ENCODE peak calls at places on chromosome 10, in seven cellular contexts. One of them, this sample, is unnamed.

GRCh38 chr10:47113907-47114500 is 186.0 kb upstream of the GDF10 start:
- DNase-seq in BE2C: no peak
- DNase-seq in endodermal cell: peak; percentile 24
- DNase-seq in fibroblast of mammary gland: no peak
- DNase-seq in neural crest cell: no peak
- DNase-seq in NCI-H82: no peak
- DNase-seq in endothelial cell: no peak
- DNase-seq in this sample: no peak

GRCh38 chr10:497898-498451 is 191.5 kb downstream of the DIP2C start:
- DNase-seq in BE2C: no peak
- DNase-seq in NCI-H82: no peak
- DNase-seq in endothelial cell: no peak
- DNase-seq in fibroblast of mammary gland: no peak
- DNase-seq in endodermal cell: no peak
- DNase-seq in neural crest cell: no peak
- DNase-seq in this sample: no peak

GRCh38 chr10:121266370-121266769 is 331.9 kb downstream of the FGFR2 start:
- DNase-seq in fibroblast of mammary gland: no peak
- DNase-seq in neural crest cell: no peak
- DNase-seq in NCI-H82: no peak
- DNase-seq in endothelial cell: no peak
- DNase-seq in BE2C: no peak
- DNase-seq in endodermal cell: no peak
- DNase-seq in this sample: no peak

GRCh38 chr10:124741922-124742417 is 2.2 kb downstream of the FAM53B start:
- DNase-seq in BE2C: peak; percentile 37
- DNase-seq in endothelial cell: no peak
- DNase-seq in endodermal cell: peak; percentile 62
- DNase-seq in NCI-H82: peak; percentile 34
- DNase-seq in fibroblast of mammary gland: no peak
- DNase-seq in neural crest cell: no peak
- DNase-seq in this sample: no peak

GRCh38 chr10:78353636-78354035 is 320.0 kb downstream of the RPS24 start:
- DNase-seq in endodermal cell: no peak
- DNase-seq in neural crest cell: no peak
- DNase-seq in NCI-H82: no peak
- DNase-seq in fibroblast of mammary gland: no peak
- DNase-seq in BE2C: no peak
- DNase-seq in endothelial cell: no peak
- DNase-seq in this sample: no peak

GRCh38 chr10:58412502-58412961 is 27.3 kb downstream of the TFAM start:
- DNase-seq in endothelial cell: no peak
- DNase-seq in NCI-H82: peak; percentile 55
- DNase-seq in neural crest cell: no peak
- DNase-seq in endodermal cell: peak; percentile 86
- DNase-seq in fibroblast of mammary gland: peak; percentile 91
- DNase-seq in BE2C: no peak
- DNase-seq in this sample: no peak

GRCh38 chr10:11869211-11869610 is 46.1 kb downstream of the PROSER2 start:
- DNase-seq in neural crest cell: no peak
- DNase-seq in endodermal cell: no peak
- DNase-seq in NCI-H82: no peak
- DNase-seq in endothelial cell: no peak
- DNase-seq in BE2C: no peak
- DNase-seq in fibroblast of mammary gland: no peak
- DNase-seq in this sample: no peak

GRCh38 chr10:48455392-48456151 is 149.1 kb downstream of the MAPK8 start:
- DNase-seq in BE2C: no peak
- DNase-seq in neural crest cell: no peak
- DNase-seq in fibroblast of mammary gland: no peak
- DNase-seq in NCI-H82: no peak
- DNase-seq in endothelial cell: no peak
- DNase-seq in endodermal cell: peak; percentile 41
- DNase-seq in this sample: no peak

GRCh38 chr10:24119919-24120318 is 89.0 kb upstream of the KIAA1217 start:
- DNase-seq in NCI-H82: peak; percentile 82
- DNase-seq in BE2C: no peak
- DNase-seq in endothelial cell: no peak
- DNase-seq in neural crest cell: no peak
- DNase-seq in endodermal cell: no peak
- DNase-seq in fibroblast of mammary gland: no peak
- DNase-seq in this sample: no peak

GRCh38 chr10:119541459-119542356 is 811 bp downstream of the RGS10 start:
- DNase-seq in endodermal cell: peak; percentile 66
- DNase-seq in NCI-H82: peak; percentile 19
- DNase-seq in fibroblast of mammary gland: peak; percentile 12
- DNase-seq in neural crest cell: no peak
- DNase-seq in BE2C: no peak
- DNase-seq in endothelial cell: no peak
- DNase-seq in this sample: no peak

GRCh38 chr10:104680467-104681401 is 39.6 kb downstream of the SORCS3 start:
- DNase-seq in fibroblast of mammary gland: peak; percentile 2
- DNase-seq in neural crest cell: peak; percentile 59
- DNase-seq in endothelial cell: peak; percentile 18
- DNase-seq in BE2C: no peak
- DNase-seq in NCI-H82: peak; percentile 50
- DNase-seq in endodermal cell: peak; percentile 87
- DNase-seq in this sample: no peak

GRCh38 chr10:58782876-58783859 is 270.5 kb downstream of the BICC1 start:
- DNase-seq in neural crest cell: no peak
- DNase-seq in NCI-H82: peak; percentile 7
- DNase-seq in fibroblast of mammary gland: peak; percentile 79
- DNase-seq in endothelial cell: no peak
- DNase-seq in BE2C: no peak
- DNase-seq in endodermal cell: no peak
- DNase-seq in this sample: no peak

GRCh38 chr10:113187066-113187777 is 237.2 kb downstream of the TCF7L2 start:
- DNase-seq in NCI-H82: peak; percentile 22
- DNase-seq in endodermal cell: no peak
- DNase-seq in fibroblast of mammary gland: no peak
- DNase-seq in neural crest cell: no peak
- DNase-seq in endothelial cell: no peak
- DNase-seq in BE2C: peak; percentile 97
- DNase-seq in this sample: no peak

GRCh38 chr10:17435187-17435586 is 19.2 kb downstream of the ST8SIA6 start:
- DNase-seq in endodermal cell: no peak
- DNase-seq in neural crest cell: no peak
- DNase-seq in endothelial cell: no peak
- DNase-seq in BE2C: no peak
- DNase-seq in fibroblast of mammary gland: no peak
- DNase-seq in NCI-H82: peak; percentile 53
- DNase-seq in this sample: no peak

GRCh38 chr10:114604357-114605129 is 53.5 kb downstream of the ABLIM1 start:
- DNase-seq in endodermal cell: no peak
- DNase-seq in NCI-H82: no peak
- DNase-seq in neural crest cell: no peak
- DNase-seq in fibroblast of mammary gland: no peak
- DNase-seq in endothelial cell: no peak
- DNase-seq in BE2C: no peak
- DNase-seq in this sample: no peak

GRCh38 chr10:114508376-114508775 is 104.1 kb upstream of the AFAP1L2 start:
- DNase-seq in NCI-H82: no peak
- DNase-seq in BE2C: no peak
- DNase-seq in endodermal cell: no peak
- DNase-seq in fibroblast of mammary gland: no peak
- DNase-seq in neural crest cell: no peak
- DNase-seq in endothelial cell: no peak
- DNase-seq in this sample: no peak

GRCh38 chr10:88272186-88272585 is 310.9 kb downstream of the RNLS start:
- DNase-seq in endothelial cell: no peak
- DNase-seq in NCI-H82: no peak
- DNase-seq in endodermal cell: no peak
- DNase-seq in fibroblast of mammary gland: peak; percentile 41
- DNase-seq in BE2C: no peak
- DNase-seq in neural crest cell: no peak
- DNase-seq in this sample: no peak

GRCh38 chr10:113907166-113907565 is 52.7 kb downstream of the NHLRC2 start:
- DNase-seq in fibroblast of mammary gland: peak; percentile 60
- DNase-seq in endodermal cell: no peak
- DNase-seq in NCI-H82: no peak
- DNase-seq in BE2C: no peak
- DNase-seq in neural crest cell: no peak
- DNase-seq in endothelial cell: no peak
- DNase-seq in this sample: no peak

GRCh38 chr10:66329116-66329515 is 596.7 kb upstream of the LRRTM3 start:
- DNase-seq in endodermal cell: no peak
- DNase-seq in endothelial cell: no peak
- DNase-seq in fibroblast of mammary gland: no peak
- DNase-seq in BE2C: no peak
- DNase-seq in neural crest cell: no peak
- DNase-seq in NCI-H82: no peak
- DNase-seq in this sample: no peak

GRCh38 chr10:133257489-133258065 is 19.1 kb downstream of the ADAM8 start:
- DNase-seq in BE2C: peak; percentile 56
- DNase-seq in NCI-H82: peak; percentile 51
- DNase-seq in fibroblast of mammary gland: peak; percentile 36
- DNase-seq in neural crest cell: no peak
- DNase-seq in endodermal cell: peak; percentile 84
- DNase-seq in endothelial cell: peak; percentile 57
- DNase-seq in this sample: peak; percentile 77

GRCh38 chr10:2508971-2509605 is 558.3 kb upstream of the PFKP start:
- DNase-seq in endodermal cell: no peak
- DNase-seq in endothelial cell: no peak
- DNase-seq in BE2C: no peak
- DNase-seq in fibroblast of mammary gland: peak; percentile 37
- DNase-seq in neural crest cell: no peak
- DNase-seq in NCI-H82: no peak
- DNase-seq in this sample: no peak

GRCh38 chr10:22824984-22825383 is 102.9 kb upstream of the ARMC3 start:
- DNase-seq in fibroblast of mammary gland: peak; percentile 70
- DNase-seq in BE2C: no peak
- DNase-seq in NCI-H82: no peak
- DNase-seq in endothelial cell: no peak
- DNase-seq in endodermal cell: no peak
- DNase-seq in neural crest cell: no peak
- DNase-seq in this sample: no peak

GRCh38 chr10:72379776-72380175 is 25.1 kb upstream of the DNAJB12 start:
- DNase-seq in fibroblast of mammary gland: peak; percentile 78
- DNase-seq in endothelial cell: no peak
- DNase-seq in NCI-H82: no peak
- DNase-seq in endodermal cell: no peak
- DNase-seq in neural crest cell: no peak
- DNase-seq in BE2C: no peak
- DNase-seq in this sample: no peak

GRCh38 chr10:43904831-43905230 is 256.1 kb upstream of the ZNF32 start:
- DNase-seq in endodermal cell: no peak
- DNase-seq in endothelial cell: no peak
- DNase-seq in neural crest cell: no peak
- DNase-seq in NCI-H82: peak; percentile 12
- DNase-seq in fibroblast of mammary gland: no peak
- DNase-seq in BE2C: no peak
- DNase-seq in this sample: no peak

GRCh38 chr10:24551161-24551560 is 172.5 kb downstream of the ARHGAP21 start:
- DNase-seq in neural crest cell: no peak
- DNase-seq in endothelial cell: no peak
- DNase-seq in endodermal cell: no peak
- DNase-seq in fibroblast of mammary gland: no peak
- DNase-seq in NCI-H82: no peak
- DNase-seq in BE2C: no peak
- DNase-seq in this sample: no peak

GRCh38 chr10:102410427-102411073 is 8.0 kb downstream of the PSD start:
- DNase-seq in NCI-H82: no peak
- DNase-seq in endothelial cell: no peak
- DNase-seq in fibroblast of mammary gland: no peak
- DNase-seq in endodermal cell: peak; percentile 78
- DNase-seq in BE2C: peak; percentile 75
- DNase-seq in neural crest cell: peak; percentile 52
- DNase-seq in this sample: no peak

GRCh38 chr10:606767-607544 is 82.5 kb downstream of the DIP2C start:
- DNase-seq in NCI-H82: no peak
- DNase-seq in endothelial cell: no peak
- DNase-seq in endodermal cell: no peak
- DNase-seq in BE2C: no peak
- DNase-seq in fibroblast of mammary gland: no peak
- DNase-seq in neural crest cell: no peak
- DNase-seq in this sample: no peak

GRCh38 chr10:62093863-62094291 is 174.8 kb downstream of the RTKN2 start:
- DNase-seq in fibroblast of mammary gland: peak; percentile 59
- DNase-seq in endothelial cell: no peak
- DNase-seq in BE2C: no peak
- DNase-seq in NCI-H82: no peak
- DNase-seq in endodermal cell: no peak
- DNase-seq in neural crest cell: no peak
- DNase-seq in this sample: no peak

GRCh38 chr10:128268015-128268722 is 141.9 kb upstream of the MKI67 start:
- DNase-seq in BE2C: peak; percentile 75
- DNase-seq in endodermal cell: peak; percentile 94
- DNase-seq in neural crest cell: peak; percentile 84
- DNase-seq in endothelial cell: peak; percentile 79
- DNase-seq in fibroblast of mammary gland: peak; percentile 5
- DNase-seq in NCI-H82: peak; percentile 62
- DNase-seq in this sample: peak; percentile 47

GRCh38 chr10:123295644-123296043 is 141.4 kb downstream of the BUB3 start:
- DNase-seq in endothelial cell: no peak
- DNase-seq in neural crest cell: no peak
- DNase-seq in NCI-H82: peak; percentile 2
- DNase-seq in BE2C: no peak
- DNase-seq in fibroblast of mammary gland: no peak
- DNase-seq in endodermal cell: no peak
- DNase-seq in this sample: no peak

GRCh38 chr10:112639291-112639690 is 192.3 kb downstream of the VTI1A start:
- DNase-seq in endothelial cell: no peak
- DNase-seq in neural crest cell: no peak
- DNase-seq in BE2C: no peak
- DNase-seq in NCI-H82: no peak
- DNase-seq in fibroblast of mammary gland: peak; percentile 45
- DNase-seq in endodermal cell: no peak
- DNase-seq in this sample: no peak

GRCh38 chr10:114266521-114266920 is 27.5 kb downstream of the VWA2 start:
- DNase-seq in endodermal cell: no peak
- DNase-seq in fibroblast of mammary gland: peak; percentile 52
- DNase-seq in neural crest cell: no peak
- DNase-seq in NCI-H82: no peak
- DNase-seq in endothelial cell: no peak
- DNase-seq in BE2C: no peak
- DNase-seq in this sample: no peak

GRCh38 chr10:33414841-33415240 is 80.4 kb upstream of the NRP1 start:
- DNase-seq in fibroblast of mammary gland: no peak
- DNase-seq in endothelial cell: no peak
- DNase-seq in neural crest cell: no peak
- DNase-seq in endodermal cell: no peak
- DNase-seq in BE2C: no peak
- DNase-seq in NCI-H82: no peak
- DNase-seq in this sample: no peak

GRCh38 chr10:5944389-5945202 is 32.7 kb downstream of the IL15RA start:
- DNase-seq in endothelial cell: no peak
- DNase-seq in neural crest cell: no peak
- DNase-seq in fibroblast of mammary gland: peak; percentile 100
- DNase-seq in endodermal cell: no peak
- DNase-seq in NCI-H82: no peak
- DNase-seq in BE2C: no peak
- DNase-seq in this sample: peak; percentile 72

GRCh38 chr10:100890696-100891271 is 22.0 kb upstream of the SLF2 start:
- DNase-seq in endothelial cell: no peak
- DNase-seq in endodermal cell: peak; percentile 49
- DNase-seq in NCI-H82: no peak
- DNase-seq in fibroblast of mammary gland: peak; percentile 98
- DNase-seq in BE2C: no peak
- DNase-seq in neural crest cell: no peak
- DNase-seq in this sample: no peak

GRCh38 chr10:19929466-19930140 is 113.4 kb downstream of the PLXDC2 start:
- DNase-seq in BE2C: no peak
- DNase-seq in NCI-H82: no peak
- DNase-seq in neural crest cell: no peak
- DNase-seq in fibroblast of mammary gland: peak; percentile 90
- DNase-seq in endodermal cell: no peak
- DNase-seq in endothelial cell: no peak
- DNase-seq in this sample: no peak

GRCh38 chr10:3887885-3888476 is 103.0 kb upstream of the KLF6 start:
- DNase-seq in BE2C: no peak
- DNase-seq in NCI-H82: no peak
- DNase-seq in endothelial cell: no peak
- DNase-seq in endodermal cell: peak; percentile 88
- DNase-seq in fibroblast of mammary gland: peak; percentile 95
- DNase-seq in neural crest cell: no peak
- DNase-seq in this sample: peak; percentile 43

This sample was measured in HT-29.